ENCODE peak calls at places on chromosomes 6 and 20, in eight cellular contexts. J is mesenchymal stem cell, O is heart left ventricle, S is HCT116, F is left ventricle myocardium inferior, P is heart right ventricle, W is fibroblast of lung, Y is lung. T is an unnamed sample.

GRCh38 chr6:44058617-44059358 is 68.5 kb downstream of the MRPL14 start:
- DNase-seq in W (peak; percentile 100), Y (peak; percentile 88), P (peak; percentile 83), J (peak; percentile 100), S (peak; percentile 88), O (peak; percentile 93), F (peak; percentile 77), T (peak; percentile 92)

GRCh38 chr20:38633577-38634093 is 32.0 kb downstream of the ARHGAP40 start:
- DNase-seq in F (no peak), J (peak; percentile 47), Y (peak; percentile 54), P (peak; percentile 23), S (peak; percentile 44), W (peak; percentile 28), O (peak; percentile 40), T (no peak)

GRCh38 chr20:51365670-51366069 is 176.8 kb downstream of the NFATC2 start:
- DNase-seq in S (no peak), P (no peak), F (no peak), J (peak; percentile 89), W (peak; percentile 86), Y (no peak), O (peak; percentile 53), T (peak; percentile 53)

GRCh38 chr6:131015192-131015591 is 47.9 kb downstream of the EPB41L2 start:
- DNase-seq in W (no peak), F (no peak), Y (no peak), P (no peak), J (peak; percentile 26), O (no peak), S (no peak), T (no peak)

GRCh38 chr20:32966881-32967781 is 37.1 kb downstream of the SUN5 start:
- DNase-seq in P (no peak), F (no peak), S (no peak), Y (peak; percentile 22), W (no peak), O (no peak), J (no peak), T (no peak)

GRCh38 chr20:33172781-33173180 is 4.8 kb downstream of the BPIFA2 start:
- DNase-seq in W (no peak), Y (no peak), S (no peak), J (no peak), P (no peak), F (no peak), O (no peak), T (no peak)

GRCh38 chr6:146860583-146860982 is 261.8 kb downstream of the ADGB start:
- DNase-seq in P (no peak), W (no peak), Y (no peak), J (no peak), O (no peak), S (no peak), F (no peak), T (no peak)

GRCh38 chr20:43191946-43192847 is 2.5 kb upstream of the PTPRT start:
- DNase-seq in Y (peak; percentile 32), J (no peak), P (peak; percentile 5), S (no peak), F (no peak), W (no peak), O (no peak), T (no peak)

GRCh38 chr20:35012227-35013069 is 56.8 kb downstream of the MYH7B start:
- DNase-seq in O (no peak), P (no peak), W (peak; percentile 30), S (no peak), Y (no peak), F (no peak), J (no peak), T (peak; percentile 60)
- H3K27ac ChIP-seq in O (no peak overlapping the region), P (peak overlapping the region; percentile 7), W (peak overlapping the region; percentile 23), S (no peak overlapping the region), Y (peak overlapping the region; percentile 65), F (peak overlapping the region; percentile 66), J (no peak overlapping the region), T (no peak overlapping the region)

GRCh38 chr20:19974621-19975435 is 42.3 kb upstream of the NAA20 start:
- DNase-seq in F (peak; percentile 85), S (no peak), W (peak; percentile 97), P (peak; percentile 93), Y (peak; percentile 84), O (peak; percentile 91), J (peak; percentile 96), T (peak; percentile 94)

GRCh38 chr20:19973920-19974620 is 43.1 kb upstream of the NAA20 start:
- DNase-seq in O (peak; percentile 76), P (peak; percentile 57), S (no peak), J (peak; percentile 87), F (peak; percentile 71), Y (peak; percentile 67), W (peak; percentile 88), T (peak; percentile 92)

GRCh38 chr20:19976595-19977372 is 40.4 kb upstream of the NAA20 start:
- DNase-seq in P (peak; percentile 66), W (peak; percentile 84), S (peak; percentile 63), J (peak; percentile 80), F (peak; percentile 70), O (peak; percentile 77), Y (peak; percentile 66), T (peak; percentile 84)

GRCh38 chr20:19975901-19976300 is 41.3 kb upstream of the NAA20 start:
- DNase-seq in J (no peak), S (no peak), O (peak; percentile 33), Y (no peak), P (no peak), F (no peak), W (peak; percentile 49), T (no peak)

DNA sequence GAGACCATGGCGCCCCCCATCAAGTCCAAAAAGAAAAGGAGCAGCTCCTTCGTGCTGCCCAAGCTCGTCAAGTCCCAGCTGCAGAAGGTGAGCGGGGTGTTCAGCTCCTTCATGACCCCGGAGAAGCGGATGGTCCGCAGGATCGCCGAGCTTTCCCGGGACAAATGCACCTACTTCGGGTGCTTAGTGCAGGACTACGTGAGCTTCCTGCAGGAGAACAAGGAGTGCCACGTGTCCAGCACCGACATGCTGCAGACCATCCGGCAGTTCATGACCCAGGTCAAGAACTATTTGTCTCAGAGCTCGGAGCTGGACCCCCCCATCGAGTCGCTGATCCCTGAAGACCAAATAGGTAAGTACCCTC is 41.7 kb upstream of the NAA20 start:
- DNase-seq in W (peak; percentile 57), F (peak; percentile 29), Y (no peak), S (no peak), J (no peak), P (peak; percentile 40), O (peak; percentile 52), T (peak; percentile 64)
- H3K4me3 ChIP-seq in W (peak overlapping the region; percentile 82), F (peak overlapping the region; percentile 75), Y (peak overlapping the region; percentile 49), S (no peak overlapping the region), J (peak overlapping the region; percentile 68), P (peak overlapping the region; percentile 46), O (peak overlapping the region; percentile 51), T (peak overlapping the region; percentile 79)

GRCh38 chr6:159969921-159970320 is 1.0 kb downstream of the IGF2R start:
- DNase-seq in Y (peak; percentile 69), O (peak; percentile 59), S (peak; percentile 19), F (no peak), W (peak; percentile 79), P (peak; percentile 74), J (peak; percentile 94), T (no peak)
- H3K4me1 ChIP-seq in Y (peaks cover 13% of the 10 kb centered on the region), O (peaks cover 41% of the 10 kb centered on the region), S (peaks cover 20% of the 10 kb centered on the region), F (peaks cover 69% of the 10 kb centered on the region), W (peaks cover 16% of the 10 kb centered on the region), P (peaks cover 50% of the 10 kb centered on the region), J (peaks cover 10% of the 10 kb centered on the region), T (no peaks in the 10 kb centered on the region)

GRCh38 chr6:159086033-159086618 is 41.3 kb upstream of the TAGAP start:
- DNase-seq in S (no peak), Y (no peak), O (no peak), P (no peak), J (no peak), F (no peak), W (no peak), T (no peak)

GRCh38 chr6:159092631-159093030 is 47.8 kb upstream of the TAGAP start:
- DNase-seq in W (peak; percentile 64), Y (no peak), S (no peak), F (no peak), O (no peak), J (no peak), P (no peak), T (no peak)

GRCh38 chr6:159090530-159091306 is 45.9 kb upstream of the TAGAP start:
- DNase-seq in J (no peak), W (no peak), P (no peak), O (no peak), Y (no peak), S (no peak), F (no peak), T (no peak)

GRCh38 chr6:159089443-159089842 is 44.7 kb upstream of the TAGAP start:
- DNase-seq in O (no peak), F (no peak), W (no peak), P (no peak), S (no peak), Y (no peak), J (no peak), T (no peak)

GRCh38 chr6:159089909-159090308 is 45.1 kb upstream of the TAGAP start:
- DNase-seq in F (no peak), S (no peak), W (no peak), O (no peak), P (no peak), Y (no peak), J (no peak), T (no peak)
- H3K27ac ChIP-seq in F (no peak overlapping the region), S (no peak overlapping the region), W (no peak overlapping the region), O (no peak overlapping the region), P (no peak overlapping the region), Y (no peak overlapping the region), J (no peak overlapping the region), T (no peak overlapping the region)

GRCh38 chr6:27388293-27389197 is at the start of gene ZNF391:
- DNase-seq in W (peak; percentile 88), F (peak; percentile 70), P (peak; percentile 54), S (peak; percentile 53), O (peak; percentile 79), J (peak; percentile 92), Y (peak; percentile 61), T (peak; percentile 82)
- H3K4me3 ChIP-seq in W (peak within 1 kb of the TSS; percentile 74), F (peak within 1 kb of the TSS; percentile 85), P (peak within 1 kb of the TSS; percentile 39), S (peak within 1 kb of the TSS; percentile 54), O (peak within 1 kb of the TSS; percentile 7), J (peak within 1 kb of the TSS; percentile 66), Y (peak within 1 kb of the TSS; percentile 71), T (peak within 1 kb of the TSS; percentile 72)

GRCh38 chr6:55675936-55676335 is 96.9 kb upstream of the HMGCLL1 start:
- DNase-seq in J (no peak), W (peak; percentile 81), P (no peak), F (no peak), S (no peak), Y (no peak), O (no peak), T (no peak)

GRCh38 chr6:55678330-55679224 is 99.6 kb upstream of the HMGCLL1 start:
- DNase-seq in O (no peak), F (no peak), W (peak; percentile 56), Y (no peak), S (no peak), P (no peak), J (peak; percentile 25), T (peak; percentile 21)

GRCh38 chr6:55670850-55671413 is 91.9 kb upstream of the HMGCLL1 start:
- DNase-seq in Y (no peak), P (no peak), S (no peak), O (no peak), W (no peak), F (no peak), J (no peak), T (no peak)

GRCh38 chr6:55679503-55679902 is 100.5 kb upstream of the HMGCLL1 start:
- DNase-seq in W (no peak), F (no peak), S (no peak), J (no peak), Y (no peak), P (no peak), O (no peak), T (no peak)

DNA sequence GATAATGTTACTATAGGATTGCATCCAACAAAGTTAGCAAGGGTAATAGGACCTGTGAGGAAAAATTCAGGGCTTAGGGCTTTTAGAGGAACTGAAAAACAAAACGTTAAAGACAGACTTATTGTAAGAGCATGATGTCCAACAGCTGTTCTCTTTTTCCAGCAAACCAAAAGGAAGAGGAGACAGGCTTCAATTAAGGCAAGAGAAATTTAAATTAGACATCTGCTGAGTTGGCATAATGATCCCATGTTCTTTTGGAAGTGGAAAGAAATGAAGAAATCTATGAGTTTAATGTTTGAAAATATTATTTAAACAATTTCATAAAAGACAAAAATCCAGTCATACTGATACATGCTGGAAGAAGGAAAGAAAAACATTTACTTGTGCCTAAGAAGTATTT is 95.7 kb upstream of the HMGCLL1 start:
- DNase-seq in F (no peak), P (no peak), Y (no peak), W (peak; percentile 76), J (no peak), O (no peak), S (no peak), T (no peak)
- H3K4me1 ChIP-seq in F (no peaks in the 10 kb centered on the region), P (peaks cover 3% of the 10 kb centered on the region), Y (no peaks in the 10 kb centered on the region), W (no peaks in the 10 kb centered on the region), J (no peaks in the 10 kb centered on the region), O (peaks cover 5% of the 10 kb centered on the region), S (no peaks in the 10 kb centered on the region), T (no peaks in the 10 kb centered on the region)